ENCODE peak calls at places on chromosomes 2 and 18, in eight cellular contexts. M is heart right ventricle; S is pancreas; H is naive thymus-derived CD4-positive, alpha-beta T cell; U is left lung; W is Panc1; P is lower lobe of right lung; E is MM.1S. F is an unnamed sample.

GRCh38 chr2:134917219-134917957 is 1.2 kb upstream of the CCNT2 start:
- DNase-seq in H (no peak), W (no peak), S (no peak), U (peak; percentile 65), E (no peak), P (peak; percentile 47), M (peak; percentile 11), F (peak; percentile 5)

GRCh38 chr2:114784890-114785583 is 342.6 kb downstream of the DPP10 start:
- DNase-seq in U (no peak), H (no peak), W (no peak), P (no peak), S (no peak), E (no peak), M (no peak), F (no peak)

GRCh38 chr2:21372654-21373053 is 248.9 kb downstream of the TDRD15 start:
- DNase-seq in H (no peak), P (no peak), W (no peak), S (no peak), U (no peak), M (no peak), E (no peak), F (no peak)

GRCh38 chr18:79393626-79394401 is 1.9 kb upstream of the NFATC1 start:
- DNase-seq in E (no peak), P (peak; percentile 93), W (no peak), U (peak; percentile 92), S (peak; percentile 96), H (peak; percentile 47), M (peak; percentile 96), F (no peak)

GRCh38 chr2:108129636-108130035 is 110.1 kb upstream of the SULT1C3 start:
- DNase-seq in E (no peak), H (no peak), M (no peak), P (no peak), W (no peak), U (no peak), S (no peak), F (no peak)

GRCh38 chr18:8439091-8439490 is 170.1 kb upstream of the RAB12 start:
- DNase-seq in W (no peak), P (no peak), U (no peak), H (no peak), E (no peak), S (no peak), M (no peak), F (no peak)

GRCh38 chr2:75047189-75047812 is 88.9 kb downstream of the POLE4 start:
- DNase-seq in P (no peak), H (no peak), S (no peak), W (no peak), U (no peak), E (no peak), M (no peak), F (no peak)

GRCh38 chr2:121281107-121281506 is 3.9 kb downstream of the TFCP2L1 start:
- DNase-seq in P (no peak), E (no peak), H (no peak), U (no peak), M (no peak), W (no peak), S (no peak), F (no peak)

GRCh38 chr18:77132369-77133050 is at the start of gene MBP:
- DNase-seq in U (peak; percentile 97), P (peak; percentile 91), H (peak; percentile 69), S (peak; percentile 94), E (peak; percentile 56), M (peak; percentile 59), W (no peak), F (peak; percentile 85)

GRCh38 chr18:60292186-60292585 is 80.4 kb downstream of the MC4R start:
- DNase-seq in U (no peak), E (no peak), W (no peak), S (no peak), H (no peak), P (no peak), M (no peak), F (no peak)

GRCh38 chr2:85356186-85356585 is 1.6 kb downstream of the ELMOD3 start:
- DNase-seq in H (no peak), P (no peak), M (no peak), S (no peak), W (no peak), E (no peak), U (no peak), F (no peak)

GRCh38 chr2:219985017-219985416 is 357.6 kb downstream of the SLC4A3 start:
- DNase-seq in P (no peak), E (no peak), S (no peak), W (no peak), M (no peak), H (no peak), U (no peak), F (no peak)

GRCh38 chr18:23938901-23939341 is 75.6 kb upstream of the TTC39C start:
- DNase-seq in W (no peak), H (no peak), S (no peak), U (no peak), P (no peak), E (no peak), M (no peak), F (no peak)

GRCh38 chr2:173544621-173545363 is 190.1 kb downstream of the CDCA7 start:
- DNase-seq in P (no peak), W (no peak), S (no peak), E (no peak), H (no peak), M (no peak), U (no peak), F (no peak)
- H3K27ac ChIP-seq in P (no peak overlapping the region), W (no peak overlapping the region), S (no peak overlapping the region), E (no peak overlapping the region), H (no peak overlapping the region), M (peak overlapping the region; percentile 2), U (no peak overlapping the region), F (no peak overlapping the region)

DNA sequence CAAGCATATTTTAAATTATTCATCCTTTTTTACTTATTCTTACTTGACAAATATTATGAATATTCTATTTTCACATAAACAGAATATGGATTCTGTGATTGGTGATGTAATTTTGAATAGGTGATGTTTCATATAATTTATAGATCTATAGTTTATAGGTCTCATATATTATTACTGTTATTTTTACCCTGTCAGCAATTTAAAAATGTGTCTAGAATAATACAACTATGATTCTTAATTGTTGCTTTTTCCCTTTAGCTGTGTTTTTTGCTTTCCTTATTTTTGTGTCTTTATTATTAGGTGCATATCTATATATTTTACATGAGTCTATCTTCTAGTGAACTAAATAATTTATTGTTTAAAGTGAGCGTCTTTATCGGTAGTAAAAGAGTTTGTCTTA is 226.7 kb upstream of the FSIP2 start:
- DNase-seq in M (no peak), P (no peak), W (no peak), U (no peak), E (no peak), H (no peak), S (no peak), F (no peak)
- H3K9me3 ChIP-seq in M (peaks cover 99% of the 10 kb centered on the region), P (peaks cover 48% of the 10 kb centered on the region), W (peaks cover 42% of the 10 kb centered on the region), U (peaks cover 95% of the 10 kb centered on the region), E (no peaks in the 10 kb centered on the region), H (no peaks in the 10 kb centered on the region), S (no peaks in the 10 kb centered on the region), F (peaks cover 3% of the 10 kb centered on the region)

GRCh38 chr2:200456567-200456966 is 53.3 kb downstream of the KCTD18 start:
- DNase-seq in H (no peak), U (no peak), E (no peak), M (no peak), P (no peak), S (no peak), W (no peak), F (no peak)

GRCh38 chr2:200453142-200453852 is 56.6 kb downstream of the KCTD18 start:
- DNase-seq in E (no peak), W (no peak), S (no peak), U (no peak), M (no peak), P (no peak), H (no peak), F (no peak)

GRCh38 chr2:200453853-200454524 is 55.9 kb downstream of the KCTD18 start:
- DNase-seq in W (no peak), M (no peak), S (no peak), P (no peak), H (no peak), U (no peak), E (no peak), F (no peak)

GRCh38 chr2:200454839-200455801 is 54.7 kb downstream of the KCTD18 start:
- DNase-seq in H (no peak), S (no peak), P (no peak), W (no peak), U (no peak), M (no peak), E (peak; percentile 55), F (no peak)

DNA sequence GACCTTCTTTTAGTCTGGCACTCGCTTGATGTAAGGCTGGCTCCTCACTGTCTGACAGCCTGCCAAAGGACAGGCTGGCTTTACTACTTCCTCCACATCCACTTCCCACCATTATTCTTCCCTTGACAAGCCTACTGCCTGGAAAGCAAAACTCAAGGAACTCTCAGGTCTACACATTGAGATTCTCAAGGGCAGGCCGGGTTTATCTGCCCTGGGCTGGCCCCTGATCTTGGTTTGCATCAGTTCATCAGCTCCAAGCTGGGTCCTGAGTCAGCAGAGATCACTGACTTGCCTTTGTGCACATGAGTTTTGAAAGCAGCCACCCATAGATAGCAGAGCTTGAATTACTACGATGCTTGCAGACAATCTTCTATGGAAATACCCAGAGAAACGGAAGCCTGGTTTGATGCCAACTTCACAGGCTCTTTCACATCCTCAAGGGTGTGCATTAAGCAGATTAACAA is 53.9 kb downstream of the KCTD18 start:
- DNase-seq in S (no peak), W (no peak), E (peak; percentile 93), P (no peak), H (no peak), U (no peak), M (no peak), F (no peak)
- H3K4me3 ChIP-seq in S (no peak overlapping the region), W (no peak overlapping the region), E (no peak overlapping the region), P (no peak overlapping the region), H (no peak overlapping the region), U (no peak overlapping the region), M (no peak overlapping the region), F (no peak overlapping the region)

GRCh38 chr2:69588403-69588802 is 55.1 kb downstream of the AAK1 start:
- DNase-seq in M (no peak), S (no peak), W (no peak), H (no peak), U (no peak), E (no peak), P (no peak), F (no peak)
- H3K27ac ChIP-seq in M (peak overlapping the region; percentile 86), S (no peak overlapping the region), W (no peak overlapping the region), H (peak overlapping the region; percentile 34), U (no peak overlapping the region), E (no peak overlapping the region), P (no peak overlapping the region), F (no peak overlapping the region)

GRCh38 chr18:37422116-37422515 is 143.5 kb downstream of the CELF4 start:
- DNase-seq in W (no peak), P (no peak), M (no peak), H (no peak), S (no peak), E (peak; percentile 34), U (no peak), F (no peak)
- H3K9me3 ChIP-seq in W (no peaks in the 10 kb centered on the region), P (no peaks in the 10 kb centered on the region), M (no peaks in the 10 kb centered on the region), H (no peaks in the 10 kb centered on the region), S (no peaks in the 10 kb centered on the region), E (no peaks in the 10 kb centered on the region), U (no peaks in the 10 kb centered on the region), F (no peaks in the 10 kb centered on the region)